ENCODE peak calls at places on chromosomes 16 and 17, in ten cellular contexts. G is IMR-90; Z is CD8-positive, alpha-beta memory T cell; M is H4; E is stimulated activated CD8-positive, alpha-beta memory T cell treated with anti-CD3 and anti-CD28 coated beads, Interleukin-15, amount 100 ng/mL, for 24 hours; X is AG09319; B is T-helper 1 cell; C is frontal cortex; P is HT1080; J is coronary artery. N is an unnamed sample.

GRCh38 chr16:85585762-85586161 is 27.4 kb upstream of the GSE1 start:
- DNase-seq in E (no peak), C (no peak), M (no peak), Z (no peak), B (no peak), X (no peak), J (no peak), P (no peak), G (no peak), N (no peak)

GRCh38 chr17:59561042-59561441 is 4.4 kb upstream of the DHX40 start:
- DNase-seq in M (peak; percentile 27), J (no peak), G (peak; percentile 3), Z (no peak), X (no peak), P (peak; percentile 44), E (no peak), B (no peak), C (no peak), N (no peak)

GRCh38 chr16:17748005-17748719 is 277.4 kb upstream of the XYLT1 start:
- DNase-seq in P (no peak), B (no peak), G (no peak), Z (no peak), C (no peak), J (no peak), X (no peak), M (no peak), E (no peak), N (no peak)

GRCh38 chr16:26627958-26628357 is 438.8 kb upstream of the C16orf82 start:
- DNase-seq in M (no peak), P (no peak), Z (no peak), J (no peak), B (no peak), C (no peak), G (no peak), X (no peak), E (no peak), N (no peak)

GRCh38 chr17:2170023-2170422 is 115.1 kb downstream of the HIC1 start:
- DNase-seq in Z (no peak), E (no peak), J (no peak), C (no peak), P (no peak), B (no peak), G (no peak), X (no peak), M (no peak), N (no peak)

GRCh38 chr16:1215574-1216295 is 9.3 kb downstream of the TPSG1 start:
- DNase-seq in C (no peak), P (no peak), G (no peak), J (no peak), M (no peak), B (no peak), E (no peak), X (no peak), Z (no peak), N (no peak)

GRCh38 chr17:45260204-45260783 is 1.6 kb downstream of the SPATA32 start:
- DNase-seq in J (no peak), X (no peak), C (no peak), B (no peak), E (no peak), G (no peak), P (no peak), Z (no peak), M (no peak), N (no peak)

GRCh38 chr17:76726766-76727718 is at the start of gene METTL23:
- DNase-seq in Z (peak; percentile 93), J (peak; percentile 89), G (peak; percentile 77), C (peak; percentile 72), P (peak; percentile 72), E (peak; percentile 74), X (no peak), B (peak; percentile 91), M (peak; percentile 78), N (peak; percentile 94)

GRCh38 chr16:49179714-49180330 is 101.8 kb downstream of the CBLN1 start:
- DNase-seq in X (no peak), B (no peak), M (no peak), P (peak; percentile 20), C (no peak), E (no peak), Z (no peak), J (no peak), G (no peak), N (no peak)

GRCh38 chr16:89320717-89321501 is 103.4 kb downstream of the ZNF778 start:
- DNase-seq in E (no peak), M (peak; percentile 63), J (no peak), Z (no peak), X (no peak), P (no peak), C (no peak), B (no peak), G (peak; percentile 61), N (no peak)

GRCh38 chr16:65249768-65250167 is 127.9 kb upstream of the CDH11 start:
- DNase-seq in B (no peak), E (no peak), C (peak; percentile 4), G (no peak), Z (no peak), J (peak; percentile 87), M (no peak), P (no peak), X (no peak), N (no peak)

GRCh38 chr17:27579897-27580321 is 51.1 kb upstream of the LGALS9 start:
- DNase-seq in B (no peak), Z (no peak), E (no peak), X (no peak), G (no peak), J (no peak), M (no peak), C (no peak), P (no peak), N (no peak)

GRCh38 chr16:27326738-27327585 is 13.2 kb downstream of the IL4R start:
- DNase-seq in P (peak; percentile 96), X (peak; percentile 90), C (peak; percentile 51), B (peak; percentile 13), G (peak; percentile 97), E (no peak), M (peak; percentile 93), J (peak; percentile 96), Z (no peak), N (no peak)

GRCh38 chr16:11497329-11497805 is 89.4 kb downstream of the LITAF start:
- DNase-seq in Z (no peak), C (peak; percentile 87), G (peak; percentile 56), B (no peak), X (peak; percentile 20), J (peak; percentile 99), P (peak; percentile 90), M (peak; percentile 92), E (no peak), N (no peak)

GRCh38 chr16:70770968-70771552 is 29.9 kb downstream of the VAC14 start:
- DNase-seq in Z (peak; percentile 30), J (no peak), G (peak; percentile 54), C (peak; percentile 70), X (no peak), P (peak; percentile 72), M (peak; percentile 34), E (peak; percentile 50), B (peak; percentile 11), N (no peak)

GRCh38 chr16:16007743-16008111 is 58.3 kb downstream of the ABCC1 start:
- DNase-seq in J (no peak), C (no peak), B (no peak), X (no peak), Z (no peak), G (no peak), P (no peak), M (no peak), E (no peak), N (no peak)

GRCh38 chr17:59165933-59166342 is 10.4 kb downstream of the PRR11 start:
- DNase-seq in M (peak; percentile 34), P (peak; percentile 28), G (peak; percentile 60), E (no peak), C (peak; percentile 34), B (no peak), X (peak; percentile 19), J (no peak), Z (peak; percentile 11), N (no peak)

GRCh38 chr17:77405867-77406513 is 265.2 kb downstream of the SEC14L1 start:
- DNase-seq in P (no peak), C (no peak), M (no peak), J (no peak), G (no peak), Z (no peak), X (no peak), B (no peak), E (no peak), N (no peak)

GRCh38 chr17:78490673-78491072 is 86.5 kb downstream of the DNAH17 start:
- DNase-seq in C (no peak), E (no peak), J (no peak), P (no peak), X (no peak), B (no peak), G (no peak), M (no peak), Z (no peak), N (no peak)

GRCh38 chr17:11557727-11558452 is 40.4 kb upstream of the DNAH9 start:
- DNase-seq in M (no peak), J (no peak), B (no peak), C (no peak), P (no peak), X (no peak), E (no peak), G (no peak), Z (no peak), N (no peak)

GRCh38 chr16:69924777-69925191 is 26.4 kb upstream of the CLEC18A start:
- DNase-seq in P (peak; percentile 71), M (no peak), B (no peak), J (peak; percentile 90), G (peak; percentile 81), X (no peak), Z (no peak), C (peak; percentile 47), E (no peak), N (no peak)

GRCh38 chr16:47459603-47460002 is 1.3 kb downstream of the ITFG1 start:
- DNase-seq in E (no peak), M (no peak), B (no peak), J (no peak), X (no peak), Z (no peak), P (no peak), C (no peak), G (no peak), N (no peak)

GRCh38 chr16:54466233-54466632 is 179.6 kb upstream of the IRX3 start:
- DNase-seq in E (no peak), Z (no peak), M (no peak), C (no peak), P (no peak), J (no peak), B (no peak), X (no peak), G (no peak), N (no peak)

GRCh38 chr16:13956635-13957196 is 36.8 kb downstream of the ERCC4 start:
- DNase-seq in P (peak; percentile 6), G (no peak), E (no peak), B (no peak), X (no peak), J (no peak), C (no peak), Z (no peak), M (no peak), N (no peak)

GRCh38 chr17:29046440-29046839 is 3.5 kb downstream of the PIPOX start:
- DNase-seq in M (no peak), P (no peak), G (no peak), E (no peak), C (no peak), B (no peak), J (no peak), X (no peak), Z (no peak), N (no peak)

GRCh38 chr17:72407336-72408121 is 286.7 kb downstream of the SOX9 start:
- DNase-seq in B (no peak), C (peak; percentile 64), E (no peak), G (peak; percentile 99), P (peak; percentile 97), X (peak; percentile 92), M (peak; percentile 98), Z (no peak), J (no peak), N (no peak)

GRCh38 chr16:48503779-48504178 is 106.2 kb downstream of the N4BP1 start:
- DNase-seq in X (peak; percentile 81), J (no peak), E (no peak), M (peak; percentile 75), G (peak; percentile 89), C (no peak), B (no peak), P (no peak), Z (no peak), N (no peak)

GRCh38 chr16:24834459-24835335 is 11.1 kb upstream of the SLC5A11 start:
- DNase-seq in G (peak; percentile 49), M (peak; percentile 56), J (no peak), C (peak; percentile 53), Z (no peak), E (no peak), B (no peak), P (peak; percentile 60), X (no peak), N (no peak)

N was measured in T-helper 22 cell.